ENCODE peak calls at places on chromosome 11, in five cellular contexts. Z, X, M, K and F are unnamed samples.

GRCh38 chr11:128898580-128899344 is 7.6 kb downstream of the KCNJ5 start:
- DNase-seq in M (no peak), Z (no peak), X (no peak), K (no peak), F (no peak)

GRCh38 chr11:68471360-68472340 is 11.1 kb downstream of the PPP6R3 start:
- DNase-seq in Z (no peak), K (peak; percentile 21), X (no peak), M (peak; percentile 23), F (no peak)

GRCh38 chr11:77250881-77251640 is 50.4 kb downstream of the GDPD4 start:
- DNase-seq in K (no peak), M (no peak), X (no peak), Z (no peak), F (no peak)

GRCh38 chr11:13214276-13214865 is 63.2 kb upstream of the BMAL1 start:
- DNase-seq in X (no peak), M (no peak), K (no peak), Z (no peak), F (no peak)

GRCh38 chr11:37973926-37974325 is 1375.9 kb upstream of the RAG2 start:
- DNase-seq in Z (no peak), K (no peak), X (no peak), M (no peak), F (no peak)

GRCh38 chr11:77401486-77402217 is 72.2 kb downstream of the PAK1 start:
- DNase-seq in X (no peak), K (no peak), M (no peak), Z (no peak), F (no peak)

GRCh38 chr11:103652013-103652412 is 384.4 kb upstream of the DDI1 start:
- DNase-seq in K (no peak), M (no peak), Z (no peak), X (no peak), F (no peak)

GRCh38 chr11:130071211-130071712 is 1.6 kb downstream of the APLP2 start:
- DNase-seq in M (no peak), K (no peak), X (no peak), Z (no peak), F (no peak)

GRCh38 chr11:1920128-1920908 is 815 bp downstream of the TNNT3 start:
- DNase-seq in X (no peak), Z (no peak), K (no peak), M (no peak), F (no peak)

GRCh38 chr11:9664276-9665171 is 647 bp downstream of the SWAP70 start:
- DNase-seq in K (peak; percentile 9), Z (peak; percentile 92), X (no peak), M (peak; percentile 8), F (peak; percentile 74)